ENCODE peak calls at places on chromosomes 6 and 20, in eight cellular contexts. G is amygdala; N is stimulated activated CD4-positive, alpha-beta T cell treated with anti-CD3 and anti-CD28 coated beads, Interleukin-1b, Interleukin-23, amount 100 ng/mL, for 48 hours; Z is activated CD4-positive, alpha-beta memory T cell treated with anti-CD3 and anti-CD28 coated beads, Interleukin-2, amount 10 ng/mL, durations not matched to agents 7 days and 5 days; K is EL; Y is HTR-8/SVneo; H is hippocampal formation; J is BJ. I is an unnamed sample.

GRCh38 chr6:125904871-125905270 is 51.7 kb upstream of the HINT3 start:
- DNase-seq in G (no peak), J (no peak), Z (peak), Y (no peak), H (no peak), N (peak), K (peak), I (no peak)

GRCh38 chr6:10413850-10414765 is 766 bp downstream of the TFAP2A start:
- DNase-seq in J (no peak), Y (peak), H (no peak), Z (no peak), N (no peak), G (no peak), K (peak), I (no peak)

GRCh38 chr6:36642913-36643817 is 35.3 kb upstream of the CDKN1A start:
- DNase-seq in G (no peak), Z (no peak), H (no peak), Y (peak), N (no peak), J (no peak), K (peak), I (peak)

GRCh38 chr20:15045246-15045645 is 707.8 kb upstream of the FLRT3 start:
- DNase-seq in N (no peak), G (no peak), K (no peak), Y (no peak), H (no peak), Z (no peak), J (peak), I (no peak)

GRCh38 chr6:38262041-38262440 is 377.7 kb downstream of the BTBD9 start:
- DNase-seq in G (no peak), K (peak), N (no peak), J (peak), Y (peak), Z (no peak), H (no peak), I (no peak)

GRCh38 chr20:62405108-62405980 is 1.7 kb downstream of the CABLES2 start:
- DNase-seq in N (no peak), G (peak), Y (peak), K (peak), J (no peak), Z (no peak), H (no peak), I (no peak)

GRCh38 chr6:43328528-43328927 is 19.9 kb upstream of the CRIP3 start:
- DNase-seq in Z (no peak), N (no peak), H (no peak), G (no peak), K (no peak), J (no peak), Y (no peak), I (no peak)

GRCh38 chr6:39421383-39422225 is 99.1 kb upstream of the KCNK16 start:
- DNase-seq in N (no peak), K (no peak), H (no peak), G (no peak), Z (no peak), J (no peak), Y (no peak), I (no peak)

GRCh38 chr20:46169245-46170171 is 51.4 kb downstream of the CD40 start:
- DNase-seq in Z (no peak), J (no peak), G (no peak), N (no peak), Y (no peak), K (no peak), H (no peak), I (no peak)

GRCh38 chr6:164695896-164696295 is 613.5 kb downstream of the C6orf118 start:
- DNase-seq in H (no peak), Z (no peak), K (no peak), Y (no peak), J (no peak), N (no peak), G (no peak), I (no peak)

GRCh38 chr6:96939019-96939805 is 14.7 kb downstream of the KLHL32 start:
- DNase-seq in H (no peak), J (no peak), N (peak), Y (peak), G (peak), Z (no peak), K (peak), I (no peak)

GRCh38 chr6:90412538-90413369 is 116.1 kb upstream of the BACH2 start:
- DNase-seq in N (no peak), J (no peak), K (no peak), H (no peak), Z (peak), Y (no peak), G (no peak), I (no peak)

I was measured in cardiac septum.